ENCODE peak calls at places on chromosomes 1 and 21, in eight cellular contexts. O is A549, L is HCT116, C is HepG2, I is K562, N is endothelial cell of umbilical vein, U is H1, M is GM12878. E is an unnamed sample.
A peak's percentile ranks its signal among the peaks of the same experiment; 100 is the strongest.

GRCh38 chr1:155171836-155172731 is 1.0 kb downstream of the KRTCAP2 start:
- DNase-seq in M (no peak), L (no peak), C (no peak), U (no peak), I (no peak), N (no peak), O (no peak), E (no peak)

GRCh38 chr1:109845658-109846057 is 65.0 kb upstream of the CSF1 start:
- DNase-seq in I (no peak), M (no peak), L (no peak), O (no peak), U (no peak), C (no peak), N (no peak), E (no peak)

GRCh38 chr1:8443558-8444194 is 125.8 kb downstream of the SLC45A1 start:
- DNase-seq in O (no peak), M (no peak), U (peak; percentile 54), L (no peak), I (no peak), C (no peak), N (peak; percentile 9), E (no peak)

GRCh38 chr1:165853528-165854075 is 26.2 kb downstream of the UCK2 start:
- DNase-seq in L (no peak), C (no peak), M (no peak), O (no peak), I (no peak), U (no peak), N (no peak), E (no peak)

GRCh38 chr1:84823991-84824390 is 69.0 kb downstream of the LPAR3 start:
- DNase-seq in C (no peak), L (no peak), N (no peak), M (no peak), O (no peak), I (no peak), U (no peak), E (no peak)

GRCh38 chr1:3063379-3064295 is 5.4 kb upstream of the PRDM16 start:
- DNase-seq in U (no peak), M (no peak), N (no peak), L (no peak), I (no peak), O (no peak), C (no peak), E (no peak)

GRCh38 chr1:153217212-153217611 is at the start of gene PRR9:
- DNase-seq in U (no peak), N (no peak), C (no peak), M (no peak), O (no peak), I (no peak), L (no peak), E (no peak)

GRCh38 chr1:74534241-74534640 is 21.8 kb upstream of the LRRC53 start:
- DNase-seq in O (no peak), I (no peak), C (no peak), U (no peak), M (no peak), L (no peak), N (no peak), E (no peak)

GRCh38 chr1:53589043-53589887 is 130.1 kb downstream of the DMRTB1 start:
- DNase-seq in C (no peak), I (no peak), O (no peak), L (no peak), M (no peak), N (no peak), U (no peak), E (no peak)

DNA sequence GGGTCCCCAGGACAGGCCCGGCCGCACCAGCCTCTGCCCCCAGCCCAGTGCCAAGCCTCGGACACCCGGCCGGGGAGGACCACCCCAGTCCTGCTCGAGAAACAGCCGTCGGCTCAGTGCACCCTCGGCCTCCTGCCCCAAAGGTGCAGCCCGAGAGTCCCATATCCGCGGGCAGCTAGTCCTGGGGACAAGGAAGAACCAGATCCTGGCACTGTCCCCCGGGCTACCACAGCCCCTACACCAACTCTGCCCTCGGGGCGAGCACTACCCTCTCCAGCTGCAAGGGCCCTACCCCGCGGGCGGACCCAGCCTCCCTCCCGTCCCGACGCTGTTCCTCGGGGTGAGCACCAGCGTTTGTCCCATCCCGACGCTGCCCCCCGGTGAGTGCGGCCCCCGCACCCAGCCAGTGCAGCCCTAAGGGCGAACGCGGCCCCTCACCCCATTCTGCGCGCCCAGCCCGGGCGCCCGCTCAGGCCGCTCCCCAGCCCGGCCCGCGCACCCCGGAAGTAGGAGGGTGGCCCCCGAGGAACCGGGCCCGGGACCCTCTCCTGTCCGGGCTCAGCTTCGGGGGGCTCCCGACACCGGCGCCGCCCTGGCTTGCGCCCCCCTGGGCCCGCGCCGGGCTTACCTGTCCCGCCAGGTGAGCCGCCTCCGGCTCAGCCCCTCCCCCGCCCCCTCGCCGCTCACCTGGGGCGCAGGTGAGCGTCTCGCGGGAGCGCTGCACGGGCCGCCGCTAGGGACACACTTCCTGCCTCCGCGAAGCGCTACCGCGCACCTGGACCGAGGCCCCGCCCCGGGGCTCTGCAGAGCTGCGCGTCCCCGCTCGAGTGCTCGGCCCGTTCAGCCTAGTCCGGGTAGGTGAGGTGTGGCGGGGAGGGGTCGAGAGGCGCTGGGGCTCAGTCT is at the start of gene KDF1:
- DNase-seq in M (no peak), O (no peak), U (peak; percentile 77), I (peak; percentile 85), N (no peak), C (no peak), L (peak; percentile 61), E (no peak)
- TF ChIP-seq POLR2A in M (no peak), O (no peak), U (no peak), I (no peak), N (no peak), C (peak; percentile 11), L (peak; percentile 38), E (no peak)

GRCh38 chr1:87684786-87685185 is 356.1 kb downstream of the LMO4 start:
- DNase-seq in U (no peak), M (no peak), C (no peak), L (no peak), O (no peak), I (no peak), N (peak; percentile 58), E (no peak)
- TF ChIP-seq MAX in U (no peak), M (no peak), C (no peak), L (no peak), O (no peak), I (no peak), N (no peak), E (no peak)

DNA sequence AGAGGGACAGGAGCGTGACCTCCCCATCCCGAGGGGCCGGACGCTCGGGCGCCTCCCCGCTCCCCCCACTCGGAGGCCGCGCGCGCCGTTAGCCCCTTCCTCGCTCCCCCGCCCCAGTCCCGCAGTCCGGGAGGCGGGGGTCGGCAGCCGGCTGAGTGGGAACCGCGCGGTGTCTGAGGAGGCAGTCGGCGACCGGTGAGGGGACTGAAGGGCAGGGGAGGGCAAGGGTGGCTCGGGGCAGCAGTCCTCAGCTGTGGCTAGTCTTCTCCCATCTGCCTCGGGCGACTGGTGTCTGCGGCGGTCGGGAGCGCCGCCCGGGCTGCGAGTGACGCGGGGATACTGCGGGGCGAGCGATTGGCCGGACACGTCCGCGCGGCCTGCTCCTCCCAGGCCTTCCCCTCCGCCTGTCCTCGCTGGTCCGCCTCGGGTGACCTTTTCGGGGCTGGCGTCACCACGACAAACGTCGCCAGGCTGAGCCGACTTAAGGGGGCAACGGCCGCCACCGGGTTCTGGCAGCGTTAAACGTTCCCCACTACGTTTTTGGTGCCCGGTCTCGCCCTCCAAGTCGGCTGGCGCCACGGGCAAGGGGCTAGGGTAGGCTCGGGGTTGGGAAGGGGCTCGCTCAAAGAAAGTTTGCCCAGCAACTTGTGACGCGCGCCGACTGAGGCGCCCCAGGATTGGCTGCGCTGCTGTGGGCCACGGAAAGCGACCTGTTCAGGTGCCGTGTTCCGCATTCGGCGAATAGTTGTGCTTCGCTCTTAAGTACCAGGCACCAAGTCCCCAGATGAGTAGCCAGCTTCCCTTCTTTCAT is 538 bp downstream of the ZNF672 start:
- DNase-seq in L (peak; percentile 85), N (peak; percentile 91), O (peak; percentile 71), C (peak; percentile 80), I (peak; percentile 80), U (peak; percentile 90), M (no peak), E (peak; percentile 90)
- TF ChIP-seq POLR2A in L (no peak), N (no peak), O (peak; percentile 69), C (peak; percentile 91), I (peak; percentile 96), U (peak; percentile 45), M (peak; percentile 82), E (peak; percentile 79)

DNA sequence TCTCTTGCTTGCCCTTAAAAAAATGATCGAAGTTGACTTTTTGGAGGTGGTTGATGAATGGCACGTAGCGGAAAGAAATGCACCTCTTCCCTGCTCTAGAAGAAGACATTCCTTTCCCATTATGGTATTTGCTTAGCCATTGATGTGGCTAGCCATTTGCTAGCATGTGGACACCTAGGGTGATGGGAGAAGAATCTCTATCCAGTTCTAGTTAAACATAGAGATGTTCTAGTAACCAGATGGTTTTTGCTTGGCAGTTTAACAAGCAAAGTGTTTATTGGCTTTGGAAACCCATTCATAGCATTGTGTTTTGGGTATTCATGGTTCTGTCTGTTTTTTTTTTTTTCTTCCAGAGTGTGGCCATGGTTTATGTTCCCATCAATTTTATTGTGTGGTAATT is 78.9 kb downstream of the KCNJ6 start:
- DNase-seq in L (no peak), U (no peak), M (no peak), N (no peak), C (no peak), O (no peak), I (no peak), E (no peak)
- TF ChIP-seq MAX in L (no peak), U (no peak), M (no peak), N (no peak), C (no peak), O (no peak), I (no peak), E (no peak)

E was measured in NB4.